ENCODE peak calls at places on chromosomes 4 and X, in six cellular contexts. G is Peyer's patch, Z is HFFc6, L is foreskin fibroblast, H is fibroblast of pulmonary artery, R is brain microvascular endothelial cell. E is an unnamed sample.

GRCh38 chr4:128287159-128287870 is at the start of gene PGRMC2:
- DNase-seq in G (peak; percentile 30), Z (peak; percentile 17), L (no peak), H (peak; percentile 35), R (peak; percentile 24), E (peak; percentile 54)

GRCh38 chr4:89995006-89995405 is 100.4 kb downstream of the MMRN1 start:
- DNase-seq in G (no peak), Z (no peak), L (no peak), H (no peak), R (no peak), E (no peak)

GRCh38 chr4:170001688-170002267 is 24.4 kb downstream of the MFAP3L start:
- DNase-seq in G (no peak), Z (no peak), L (no peak), H (no peak), R (no peak), E (no peak)

GRCh38 chrX:115889121-115889890 is 281.2 kb upstream of the AGTR2 start:
- DNase-seq in G (no peak), Z (no peak), L (no peak), H (no peak), R (no peak), E (no peak)

GRCh38 chr4:142660728-142661127 is 185.4 kb downstream of the INPP4B start:
- DNase-seq in G (no peak), Z (no peak), L (no peak), H (no peak), R (no peak), E (no peak)

GRCh38 chr4:54661686-54662085 is 3.9 kb downstream of the KIT start:
- DNase-seq in G (no peak), Z (peak; percentile 97), L (peak; percentile 96), H (peak; percentile 55), R (peak; percentile 95), E (no peak)

GRCh38 chr4:136637071-136637777 is 895.1 kb downstream of the PCDH18 start:
- DNase-seq in G (no peak), Z (no peak), L (no peak), H (peak; percentile 18), R (peak; percentile 18), E (no peak)

GRCh38 chrX:153878969-153879653 is 6.9 kb downstream of the L1CAM start:
- DNase-seq in G (no peak), Z (no peak), L (no peak), H (no peak), R (no peak), E (no peak)

GRCh38 chr4:85762204-85762884 is 287.4 kb downstream of the ARHGAP24 start:
- DNase-seq in G (no peak), Z (peak; percentile 82), L (peak; percentile 94), H (peak; percentile 93), R (peak; percentile 77), E (no peak)

DNA sequence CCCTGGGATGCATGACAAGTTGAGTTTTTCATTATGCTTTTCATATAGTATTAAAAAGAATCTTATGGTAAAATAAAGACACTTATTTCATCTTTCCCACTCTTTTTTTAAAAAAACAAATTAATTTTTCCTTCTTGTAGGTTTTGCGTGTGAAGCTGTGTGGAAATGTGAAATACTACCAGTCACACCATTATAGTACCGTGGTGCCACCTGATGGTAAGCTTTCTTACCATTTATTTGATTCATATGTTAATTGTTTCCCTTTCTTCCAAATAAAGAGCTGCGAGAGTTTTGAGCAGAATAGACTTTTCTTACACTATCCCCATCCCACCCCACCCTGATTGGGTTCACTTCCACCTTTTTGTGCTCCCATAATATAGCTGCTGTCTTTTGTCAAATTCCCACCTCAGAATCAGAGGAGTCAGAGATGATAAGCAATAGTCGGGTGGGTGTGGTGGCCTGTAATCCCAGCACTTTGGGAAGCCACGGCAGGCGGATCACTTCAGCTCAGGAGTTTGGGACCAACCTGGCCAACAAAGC is 44.3 kb downstream of the CASP6 start:
- DNase-seq in G (no peak), Z (no peak), L (peak; percentile 5), H (peak; percentile 34), R (no peak), E (no peak)
- TF ChIP-seq CTCF in G (peak; percentile 12), Z (peak; percentile 16), L (no peak), H (no peak), R (no peak), E (no peak)

GRCh38 chrX:2371026-2371778 is 129.6 kb downstream of the DHRSX start:
- DNase-seq in G (no peak), Z (peak; percentile 27), L (no peak), H (no peak), R (no peak), E (no peak)

GRCh38 chrX:2370436-2370835 is 130.3 kb downstream of the DHRSX start:
- DNase-seq in G (no peak), Z (peak; percentile 11), L (peak; percentile 43), H (no peak), R (no peak), E (no peak)

GRCh38 chrX:2374086-2374485 is 126.7 kb downstream of the DHRSX start:
- DNase-seq in G (no peak), Z (peak; percentile 54), L (peak; percentile 86), H (peak; percentile 17), R (no peak), E (no peak)

GRCh38 chrX:2373615-2374014 is 127.2 kb downstream of the DHRSX start:
- DNase-seq in G (no peak), Z (no peak), L (no peak), H (no peak), R (no peak), E (no peak)

DNA sequence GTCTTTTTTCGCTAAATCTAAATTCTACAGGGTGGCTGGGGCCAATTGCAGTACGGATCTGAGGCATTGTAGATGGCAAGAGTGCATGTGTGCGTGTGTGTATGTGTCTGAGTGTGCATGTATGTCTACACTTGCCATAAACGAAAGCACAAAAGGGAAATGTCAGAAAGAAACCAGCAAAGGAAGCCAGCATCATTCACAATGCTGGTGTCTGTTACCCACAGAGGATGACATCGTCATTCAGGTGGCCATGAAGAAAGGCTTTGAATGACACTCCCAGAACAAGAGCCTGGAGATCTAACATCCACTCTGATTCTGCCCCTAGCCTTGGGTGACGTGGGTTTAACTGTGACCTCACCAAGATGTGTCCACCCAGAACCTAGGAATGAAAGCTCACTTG is 124.6 kb downstream of the DHRSX start:
- DNase-seq in G (no peak), Z (no peak), L (no peak), H (no peak), R (no peak), E (no peak)
- TF ChIP-seq CTCF in G (no peak), Z (no peak), L (no peak), H (no peak), R (no peak), E (no peak)

GRCh38 chr4:7394681-7395451 is 39.9 kb downstream of the PSAPL1 start:
- DNase-seq in G (peak; percentile 7), Z (no peak), L (no peak), H (no peak), R (no peak), E (no peak)
- TF ChIP-seq CTCF in G (no peak), Z (no peak), L (no peak), H (no peak), R (no peak), E (no peak)

DNA sequence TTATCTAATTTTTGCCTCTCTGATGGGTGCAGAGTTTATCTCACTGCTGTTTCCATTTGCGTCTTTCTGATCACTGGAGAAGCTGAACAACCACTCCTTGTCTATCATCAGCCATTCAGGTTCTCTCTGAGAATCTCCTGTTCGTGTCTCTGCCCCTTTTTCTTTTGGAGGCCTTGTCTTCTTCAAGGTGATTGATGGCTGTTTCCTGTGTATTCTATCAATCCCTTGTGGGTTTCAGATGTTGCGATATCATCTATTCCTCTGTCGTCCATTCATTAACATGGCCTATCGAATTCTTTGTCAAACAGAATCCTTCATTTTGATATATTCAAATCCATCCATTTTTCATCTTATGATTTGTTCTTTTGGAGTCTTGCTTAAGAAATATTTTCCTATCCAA is 100.3 kb downstream of the FAM53A start:
- DNase-seq in G (no peak), Z (no peak), L (no peak), H (no peak), R (no peak), E (no peak)
- TF ChIP-seq CTCF in G (no peak), Z (no peak), L (no peak), H (no peak), R (no peak), E (no peak)

DNA sequence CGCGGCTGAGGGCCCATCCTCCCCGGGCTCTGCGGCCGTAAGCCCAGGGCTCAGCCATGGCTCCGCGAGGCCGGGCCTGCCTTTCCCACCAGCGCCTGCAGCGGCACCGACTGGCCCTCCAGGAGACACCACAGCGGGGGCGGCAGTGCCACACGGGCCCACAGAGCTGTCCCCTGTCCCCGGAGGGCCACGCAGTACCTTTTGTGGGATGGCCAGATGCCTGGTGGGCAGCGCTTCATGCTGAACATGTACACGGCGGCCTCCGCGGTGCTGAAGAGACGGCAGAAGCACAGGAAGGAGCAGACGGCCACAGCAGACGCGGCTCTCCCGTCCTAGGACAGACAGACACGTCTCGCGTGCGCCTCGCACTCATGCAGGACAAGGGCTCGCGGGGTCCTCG is 50.4 kb downstream of the GAK start:
- DNase-seq in G (no peak), Z (no peak), L (no peak), H (no peak), R (no peak), E (no peak)
- TF ChIP-seq CTCF in G (no peak), Z (no peak), L (no peak), H (no peak), R (no peak), E (no peak)

E was measured in natural killer cell.